ENCODE peak calls at places on chromosome 4, in nine cellular contexts. Y is hippocampal formation; P is NCI-H1694 treated with DMSO at 0.1 percent for 48 hours; H is ovary; T is activated naive CD8-positive, alpha-beta T cell treated with anti-CD3 and anti-CD28 coated beads, Interleukin-2, amount 50 U/mL, for 24 hours; J is CD4-positive, alpha-beta T cell; G is GM13976; L is MCF 10A; U is nephron progenitor cell. F is an unnamed sample.

GRCh38 chr4:8227201-8227770 is 28.2 kb downstream of the SH3TC1 start:
- DNase-seq in Y (no peak), P (no peak), H (no peak), T (no peak), J (no peak), G (no peak), L (no peak), U (no peak), F (no peak)

GRCh38 chr4:98528882-98529281 is 129.5 kb downstream of the TSPAN5 start:
- DNase-seq in Y (no peak), P (no peak), H (no peak), T (no peak), J (no peak), G (no peak), L (no peak), U (no peak), F (no peak)

GRCh38 chr4:42588909-42589308 is 68.0 kb downstream of the ATP8A1 start:
- DNase-seq in Y (no peak), P (no peak), H (no peak), T (no peak), J (no peak), G (no peak), L (no peak), U (no peak), F (no peak)

GRCh38 chr4:20251796-20252655 is at the start of gene SLIT2:
- DNase-seq in Y (peak; percentile 22), P (peak; percentile 54), H (peak; percentile 87), T (peak; percentile 31), J (no peak), G (peak; percentile 82), L (peak; percentile 84), U (peak; percentile 95), F (peak; percentile 92)

GRCh38 chr4:38716271-38716670 is 52.3 kb downstream of the KLF3 start:
- DNase-seq in Y (no peak), P (no peak), H (no peak), T (no peak), J (no peak), G (no peak), L (no peak), U (no peak), F (no peak)

GRCh38 chr4:1793496-1793840 is 375 bp downstream of the FGFR3 start:
- DNase-seq in Y (no peak), P (no peak), H (no peak), T (peak; percentile 35), J (peak; percentile 28), G (peak; percentile 72), L (peak; percentile 18), U (peak; percentile 68), F (peak; percentile 76)

GRCh38 chr4:139177049-139177887 is at the start of gene ELF2:
- DNase-seq in Y (peak; percentile 94), P (peak; percentile 55), H (peak; percentile 95), T (peak; percentile 73), J (peak; percentile 91), G (peak; percentile 93), L (peak; percentile 89), U (peak; percentile 83), F (peak; percentile 95)

GRCh38 chr4:2914220-2915126 is 48.7 kb downstream of the NOP14 start:
- DNase-seq in Y (no peak), P (no peak), H (no peak), T (peak; percentile 19), J (no peak), G (peak; percentile 58), L (no peak), U (no peak), F (no peak)

GRCh38 chr4:76639292-76639691 is 204.3 kb downstream of the SHROOM3 start:
- DNase-seq in Y (no peak), P (no peak), H (no peak), T (no peak), J (no peak), G (no peak), L (peak; percentile 95), U (no peak), F (peak; percentile 61)

GRCh38 chr4:107183155-107183774 is 147.2 kb upstream of the DKK2 start:
- DNase-seq in Y (peak; percentile 69), P (peak; percentile 46), H (peak; percentile 16), T (no peak), J (no peak), G (peak; percentile 11), L (peak; percentile 78), U (peak; percentile 36), F (peak; percentile 75)

GRCh38 chr4:125357675-125358074 is 42.9 kb downstream of the FAT4 start:
- DNase-seq in Y (no peak), P (no peak), H (no peak), T (no peak), J (no peak), G (no peak), L (no peak), U (no peak), F (no peak)

GRCh38 chr4:181569553-181569952 is 673.6 kb upstream of the TENM3 start:
- DNase-seq in Y (peak; percentile 53), P (no peak), H (no peak), T (no peak), J (no peak), G (peak; percentile 57), L (peak; percentile 67), U (no peak), F (peak; percentile 65)

GRCh38 chr4:183416878-183417277 is 27.6 kb upstream of the CDKN2AIP start:
- DNase-seq in Y (no peak), P (no peak), H (no peak), T (no peak), J (no peak), G (no peak), L (no peak), U (no peak), F (no peak)

GRCh38 chr4:190014771-190015537 is 12.1 kb downstream of the FRG2 start:
- DNase-seq in Y (no peak), P (no peak), H (no peak), T (no peak), J (no peak), G (peak; percentile 21), L (no peak), U (no peak), F (no peak)

GRCh38 chr4:4781936-4782754 is 77.3 kb upstream of the MSX1 start:
- DNase-seq in Y (no peak), P (no peak), H (no peak), T (no peak), J (no peak), G (no peak), L (no peak), U (no peak), F (no peak)

GRCh38 chr4:103010827-103011226 is 8.7 kb downstream of the SLC9B1 start:
- DNase-seq in Y (no peak), P (no peak), H (no peak), T (no peak), J (no peak), G (no peak), L (no peak), U (no peak), F (no peak)

GRCh38 chr4:57109530-57109846 is 697 bp downstream of the IGFBP7 start:
- DNase-seq in Y (no peak), P (no peak), H (peak; percentile 25), T (no peak), J (no peak), G (no peak), L (no peak), U (no peak), F (no peak)

GRCh38 chr4:184596044-184596616 is 53.1 kb downstream of the CASP3 start:
- DNase-seq in Y (no peak), P (no peak), H (no peak), T (no peak), J (no peak), G (no peak), L (no peak), U (no peak), F (no peak)

GRCh38 chr4:73867783-73868182 is 1.4 kb upstream of the CXCL1 start:
- DNase-seq in Y (no peak), P (no peak), H (no peak), T (no peak), J (no peak), G (no peak), L (peak; percentile 85), U (no peak), F (peak; percentile 87)

GRCh38 chr4:98377626-98378025 is 116.4 kb downstream of the RAP1GDS1 start:
- DNase-seq in Y (no peak), P (no peak), H (no peak), T (no peak), J (no peak), G (no peak), L (peak; percentile 5), U (no peak), F (no peak)

GRCh38 chr4:153276966-153277365 is 67.5 kb upstream of the MND1 start:
- DNase-seq in Y (peak; percentile 40), P (no peak), H (no peak), T (no peak), J (no peak), G (no peak), L (no peak), U (no peak), F (no peak)

GRCh38 chr4:566035-566434 is 10.1 kb downstream of the TMEM271 start:
- DNase-seq in Y (no peak), P (no peak), H (no peak), T (no peak), J (no peak), G (no peak), L (no peak), U (no peak), F (peak; percentile 50)

GRCh38 chr4:152619556-152619955 is 60.2 kb downstream of the TMEM154 start:
- DNase-seq in Y (no peak), P (no peak), H (no peak), T (no peak), J (no peak), G (no peak), L (no peak), U (no peak), F (no peak)

GRCh38 chr4:141109983-141110382 is 23.3 kb downstream of the RNF150 start:
- DNase-seq in Y (no peak), P (no peak), H (no peak), T (no peak), J (no peak), G (no peak), L (no peak), U (no peak), F (no peak)

GRCh38 chr4:3518511-3518880 is 13.7 kb downstream of the LRPAP1 start:
- DNase-seq in Y (no peak), P (no peak), H (no peak), T (no peak), J (no peak), G (no peak), L (no peak), U (no peak), F (no peak)

GRCh38 chr4:158578476-158578875 is 56.8 kb downstream of the RXFP1 start:
- DNase-seq in Y (no peak), P (no peak), H (no peak), T (no peak), J (no peak), G (no peak), L (peak; percentile 55), U (no peak), F (peak; percentile 61)

GRCh38 chr4:178462710-178463109 is 1020.5 kb upstream of the AGA start:
- DNase-seq in Y (no peak), P (no peak), H (no peak), T (no peak), J (no peak), G (no peak), L (no peak), U (no peak), F (peak; percentile 80)

GRCh38 chr4:107826427-107826980 is 1.8 kb downstream of the SGMS2 start:
- DNase-seq in Y (no peak), P (no peak), H (no peak), T (no peak), J (no peak), G (no peak), L (peak; percentile 42), U (no peak), F (peak; percentile 60)

GRCh38 chr4:26074672-26075071 is 160.7 kb downstream of the SMIM20 start:
- DNase-seq in Y (no peak), P (no peak), H (no peak), T (peak; percentile 71), J (peak; percentile 6), G (peak; percentile 74), L (no peak), U (no peak), F (no peak)

GRCh38 chr4:4994312-4995097 is 24.8 kb downstream of the CYTL1 start:
- DNase-seq in Y (no peak), P (no peak), H (no peak), T (no peak), J (no peak), G (no peak), L (no peak), U (no peak), F (peak; percentile 56)

GRCh38 chr4:4852591-4853362 is 6.7 kb upstream of the MSX1 start:
- DNase-seq in Y (no peak), P (no peak), H (peak; percentile 42), T (no peak), J (no peak), G (no peak), L (peak; percentile 22), U (peak; percentile 65), F (peak; percentile 72)

F was measured in DMS53.